ENCODE peak calls at places on chromosome 13, in six cellular contexts. A is esophagus muscularis mucosa, I is Panc1, U is K562, H is spleen, V is stomach. Z is an unnamed sample.

GRCh38 chr13:78816592-78816991 is 157.6 kb upstream of the OBI1 start:
- DNase-seq in A (no peak), I (no peak), U (peak), H (no peak), V (no peak), Z (no peak)

GRCh38 chr13:75372517-75372916 is 109.5 kb downstream of the TBC1D4 start:
- DNase-seq in A (no peak), I (no peak), U (peak), H (no peak), V (no peak), Z (no peak)

GRCh38 chr13:97574926-97575325 is 141.0 kb downstream of the RAP2A start:
- DNase-seq in A (no peak), I (peak), U (peak), H (no peak), V (no peak), Z (no peak)

GRCh38 chr13:56356690-56357089 is 784.0 kb upstream of the PRR20A start:
- DNase-seq in A (no peak), I (no peak), U (no peak), H (no peak), V (no peak), Z (no peak)

GRCh38 chr13:66835040-66835628 is 395.0 kb downstream of the PCDH9 start:
- DNase-seq in A (peak), I (no peak), U (peak), H (no peak), V (peak), Z (no peak)

GRCh38 chr13:110797230-110797877 is 83.9 kb downstream of the ING1 start:
- DNase-seq in A (no peak), I (no peak), U (no peak), H (no peak), V (no peak), Z (no peak)

GRCh38 chr13:42076309-42076713 is 27.9 kb downstream of the DGKH start:
- DNase-seq in A (no peak), I (no peak), U (no peak), H (no peak), V (no peak), Z (no peak)

GRCh38 chr13:46472384-46472783 is 80.6 kb upstream of the LRCH1 start:
- DNase-seq in A (no peak), I (no peak), U (no peak), H (no peak), V (no peak), Z (no peak)

GRCh38 chr13:43985437-43986051 is 105.8 kb downstream of the LACC1 start:
- DNase-seq in A (peak), I (no peak), U (no peak), H (no peak), V (no peak), Z (no peak)

GRCh38 chr13:50396001-50396400 is 380.8 kb downstream of the KCNRG start:
- DNase-seq in A (no peak), I (no peak), U (no peak), H (no peak), V (no peak), Z (no peak)

GRCh38 chr13:50129923-50130685 is 114.9 kb downstream of the KCNRG start:
- DNase-seq in A (peak), I (no peak), U (no peak), H (peak), V (no peak), Z (peak)

GRCh38 chr13:27168870-27169525 is 2.6 kb downstream of the USP12 start:
- DNase-seq in A (no peak), I (no peak), U (peak), H (no peak), V (no peak), Z (no peak)

GRCh38 chr13:27171830-27172494 is 351 bp upstream of the USP12 start:
- DNase-seq in A (no peak), I (no peak), U (peak), H (peak), V (peak), Z (peak)

GRCh38 chr13:27170221-27170520 is 1.4 kb downstream of the USP12 start:
- DNase-seq in A (no peak), I (no peak), U (no peak), H (no peak), V (no peak), Z (no peak)

GRCh38 chr13:27171244-27171829 is at the start of gene USP12:
- DNase-seq in A (no peak), I (no peak), U (peak), H (no peak), V (no peak), Z (no peak)

DNA sequence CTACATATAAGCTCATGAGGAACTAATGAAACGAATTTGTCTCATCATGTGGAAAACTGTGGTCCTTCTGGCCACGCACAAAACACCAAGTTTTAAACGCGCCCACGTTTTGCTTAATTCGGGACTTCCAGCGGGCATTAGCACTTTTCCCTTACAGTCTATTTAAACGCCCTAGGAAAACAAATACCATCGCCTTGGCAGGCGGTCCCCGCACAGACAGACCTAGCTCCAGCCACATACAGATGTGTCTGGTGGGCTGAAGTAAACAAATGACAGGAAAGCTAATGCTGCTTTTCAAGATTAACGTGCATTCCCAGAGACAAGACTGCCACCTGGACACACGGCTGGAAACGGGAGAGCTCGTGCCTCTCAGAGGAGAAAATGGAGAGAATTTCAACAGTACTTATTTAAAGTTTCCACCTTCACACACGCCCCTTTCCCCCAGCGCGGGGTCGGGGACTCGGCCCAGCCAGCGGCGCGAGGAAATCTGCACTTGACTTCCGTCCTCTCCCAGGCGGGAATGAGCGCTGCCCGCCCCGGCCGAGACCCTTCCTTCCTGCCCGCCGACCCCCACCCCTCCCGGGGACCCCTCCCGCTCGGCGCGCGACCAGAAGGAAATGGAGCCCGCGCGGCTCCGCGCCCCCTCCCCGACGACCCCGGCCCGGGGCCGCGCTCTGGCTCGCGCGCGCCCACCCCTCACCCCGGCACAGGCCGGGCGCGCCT is 929 bp downstream of the USP12 start:
- DNase-seq in A (no peak), I (no peak), U (peak), H (peak), V (peak), Z (peak)
- TF ChIP-seq CTCF in A (no peak), I (no peak), U (no peak), H (no peak), V (no peak), Z (no peak)

GRCh38 chr13:113164492-113164891 is 6.0 kb downstream of the PROZ start:
- DNase-seq in A (no peak), I (no peak), U (no peak), H (no peak), V (no peak), Z (no peak)
- TF ChIP-seq POLR2AphosphoS5 in A (no peak), I (no peak), U (no peak), H (no peak), V (no peak), Z (no peak)

DNA sequence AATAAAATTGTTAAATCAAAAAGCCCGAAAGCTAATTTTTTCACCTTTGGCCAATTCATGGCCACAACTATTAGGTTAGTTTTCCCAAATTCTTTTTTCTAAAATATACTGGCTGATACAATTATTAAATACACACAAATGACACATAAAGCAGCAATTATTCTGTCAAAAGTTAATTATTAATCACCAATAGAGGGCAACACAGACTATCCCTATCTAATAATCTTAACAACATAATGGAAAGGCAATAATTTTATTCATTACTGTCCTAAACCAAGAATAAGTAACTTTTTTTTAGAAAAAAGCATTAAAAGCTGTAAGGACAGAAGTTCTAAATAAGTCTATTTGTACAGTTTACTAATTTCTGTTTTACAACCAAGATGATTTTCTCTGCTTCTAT is 51.7 kb downstream of the KATNAL1 start:
- DNase-seq in A (no peak), I (no peak), U (no peak), H (no peak), V (no peak), Z (no peak)
- TF ChIP-seq CTCF in A (no peak), I (no peak), U (no peak), H (peak), V (no peak), Z (no peak)

GRCh38 chr13:45411631-45412030 is 6.5 kb downstream of the SLC25A30 start:
- DNase-seq in A (peak), I (no peak), U (no peak), H (no peak), V (no peak), Z (no peak)

GRCh38 chr13:45409993-45410392 is 8.2 kb downstream of the SLC25A30 start:
- DNase-seq in A (peak), I (no peak), U (no peak), H (no peak), V (no peak), Z (no peak)

GRCh38 chr13:45412274-45413049 is 5.7 kb downstream of the SLC25A30 start:
- DNase-seq in A (no peak), I (no peak), U (no peak), H (no peak), V (no peak), Z (no peak)

GRCh38 chr13:45411226-45411625 is 6.9 kb downstream of the SLC25A30 start:
- DNase-seq in A (peak), I (no peak), U (no peak), H (no peak), V (no peak), Z (no peak)

GRCh38 chr13:45410466-45410865 is 7.7 kb downstream of the SLC25A30 start:
- DNase-seq in A (peak), I (no peak), U (no peak), H (no peak), V (no peak), Z (peak)
- TF ChIP-seq POLR2AphosphoS5 in A (no peak), I (no peak), U (no peak), H (no peak), V (no peak), Z (no peak)

GRCh38 chr13:32267836-32268439 is 47.2 kb downstream of the ZAR1L start:
- DNase-seq in A (no peak), I (peak), U (peak), H (no peak), V (peak), Z (no peak)
- TF ChIP-seq CTCF in A (peak), I (peak), U (peak), H (peak), V (peak), Z (peak)

GRCh38 chr13:100304241-100304640 is 215.3 kb downstream of the PCCA start:
- DNase-seq in A (no peak), I (no peak), U (no peak), H (no peak), V (no peak), Z (no peak)
- TF ChIP-seq POLR2AphosphoS5 in A (no peak), I (no peak), U (no peak), H (no peak), V (no peak), Z (no peak)

GRCh38 chr13:101474419-101474957 is 22.0 kb downstream of the ITGBL1 start:
- DNase-seq in A (no peak), I (no peak), U (no peak), H (no peak), V (no peak), Z (no peak)
- TF ChIP-seq CTCF in A (no peak), I (peak), U (no peak), H (no peak), V (peak), Z (no peak)

DNA sequence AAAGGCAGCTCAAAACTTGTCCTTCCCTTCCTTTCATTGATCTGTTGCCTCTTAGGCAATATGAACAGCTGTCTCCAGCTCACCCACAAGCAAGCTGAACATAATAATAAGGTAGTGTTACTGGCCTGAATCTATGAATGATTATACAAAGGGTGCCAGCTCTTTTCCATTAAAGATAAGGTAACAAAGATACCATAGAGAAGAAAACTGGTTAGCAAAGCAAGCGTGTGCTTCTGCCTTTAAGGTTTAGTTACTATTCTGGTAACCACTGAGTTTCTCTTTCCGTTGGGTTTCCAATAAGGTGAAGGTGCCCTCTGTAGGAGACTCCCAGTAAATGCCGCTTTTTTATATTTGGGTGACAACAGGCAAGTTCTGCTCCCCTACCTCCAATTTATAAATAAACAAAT is 12.1 kb upstream of the DACH1 start:
- DNase-seq in A (no peak), I (peak), U (peak), H (no peak), V (no peak), Z (no peak)
- TF ChIP-seq POLR2AphosphoS5 in A (no peak), I (no peak), U (no peak), H (no peak), V (no peak), Z (no peak)

Z was measured in upper lobe of left lung.